ENCODE peak calls at places on chromosomes 13 and 19, in eight cellular contexts. Q, S, G, A, P, E, L and Y are unnamed samples.

GRCh38 chr19:34336781-34337271 is 28.2 kb upstream of the GPI start:
- DNase-seq in Q (no peak), G (peak), A (peak), L (peak), P (peak), E (no peak), S (no peak), Y (no peak)

GRCh38 chr13:42279080-42279479 is 7.1 kb downstream of the AKAP11 start:
- DNase-seq in A (no peak), Q (no peak), P (no peak), G (no peak), L (no peak), S (no peak), E (no peak), Y (no peak)

GRCh38 chr13:85313761-85314503 is 485.3 kb downstream of the SLITRK6 start:
- DNase-seq in P (no peak), Q (peak), E (peak), A (peak), S (no peak), G (peak), L (peak), Y (peak)

GRCh38 chr13:32669030-32669646 is 82.9 kb downstream of the PDS5B start:
- DNase-seq in S (no peak), Q (no peak), P (peak), L (peak), G (peak), A (peak), E (no peak), Y (no peak)

GRCh38 chr13:94162289-94162688 is 317.2 kb downstream of the DCT start:
- DNase-seq in S (no peak), E (no peak), P (no peak), L (no peak), A (peak), G (no peak), Q (no peak), Y (no peak)

GRCh38 chr13:40564342-40564997 is 102.0 kb downstream of the FOXO1 start:
- DNase-seq in Q (no peak), P (no peak), S (no peak), G (no peak), L (no peak), E (no peak), A (peak), Y (no peak)

GRCh38 chr13:101959016-101959415 is 442.8 kb downstream of the FGF14 start:
- DNase-seq in E (no peak), P (no peak), L (no peak), G (no peak), Q (no peak), S (no peak), A (no peak), Y (no peak)

GRCh38 chr19:54017266-54017665 is 25.8 kb downstream of the CACNG6 start:
- DNase-seq in L (no peak), E (no peak), G (no peak), Q (no peak), S (no peak), A (peak), P (peak), Y (no peak)

GRCh38 chr13:23447927-23448326 is 14.4 kb upstream of the SACS start:
- DNase-seq in L (no peak), E (no peak), Q (no peak), P (peak), G (no peak), A (peak), S (no peak), Y (no peak)

GRCh38 chr13:108574856-108575255 is 54.6 kb upstream of the MYO16 start:
- DNase-seq in S (no peak), G (no peak), E (no peak), P (no peak), A (no peak), Q (no peak), L (no peak), Y (no peak)

GRCh38 chr13:87669379-87669978 is 1.7 kb upstream of the SLITRK5 start:
- DNase-seq in S (no peak), Q (peak), E (no peak), P (peak), L (no peak), A (peak), G (peak), Y (no peak)

GRCh38 chr19:45553464-45553863 is 31.1 kb downstream of the OPA3 start:
- DNase-seq in A (no peak), G (peak), P (no peak), Q (no peak), S (no peak), E (no peak), L (no peak), Y (no peak)

GRCh38 chr19:43780706-43781525 is at the start of gene KCNN4:
- DNase-seq in E (no peak), L (peak), A (no peak), S (no peak), G (peak), Q (peak), P (peak), Y (no peak)

GRCh38 chr13:44238011-44238421 is 135.6 kb upstream of the SERP2 start:
- DNase-seq in Q (peak), P (peak), L (peak), G (peak), A (peak), S (no peak), E (no peak), Y (peak)

GRCh38 chr13:29059837-29060236 is 239.7 kb downstream of the MTUS2 start:
- DNase-seq in L (no peak), P (no peak), G (no peak), E (no peak), Q (no peak), S (no peak), A (no peak), Y (no peak)

GRCh38 chr13:40193290-40194203 is 472.9 kb downstream of the FOXO1 start:
- DNase-seq in P (peak), L (no peak), E (peak), G (no peak), Q (no peak), S (peak), A (no peak), Y (no peak)

GRCh38 chr13:75963318-75963717 is 327.2 kb downstream of the LMO7 start:
- DNase-seq in Q (no peak), L (no peak), S (no peak), E (no peak), G (no peak), P (no peak), A (no peak), Y (no peak)

GRCh38 chr13:95706356-95706755 is 29.4 kb downstream of the DNAJC3 start:
- DNase-seq in P (no peak), G (no peak), E (no peak), Q (no peak), L (no peak), S (no peak), A (no peak), Y (no peak)

GRCh38 chr19:49761625-49762311 is 1.3 kb downstream of the TSKS start:
- DNase-seq in G (peak), S (peak), P (peak), L (no peak), A (peak), E (no peak), Q (no peak), Y (no peak)

GRCh38 chr19:13765395-13766094 is 1.2 kb downstream of the MRI1 start:
- DNase-seq in L (no peak), G (peak), A (no peak), Q (no peak), P (no peak), S (no peak), E (no peak), Y (no peak)

GRCh38 chr13:77503398-77503797 is 32.1 kb upstream of the SCEL start:
- DNase-seq in E (no peak), A (no peak), Q (no peak), P (no peak), L (no peak), G (no peak), S (no peak), Y (no peak)

GRCh38 chr19:884420-885211 is 8.4 kb downstream of the MED16 start:
- DNase-seq in L (no peak), A (no peak), G (no peak), P (no peak), S (no peak), E (no peak), Q (no peak), Y (no peak)

GRCh38 chr19:33688657-33688992 is 66.9 kb downstream of the CHST8 start:
- DNase-seq in G (no peak), Q (no peak), A (no peak), E (no peak), P (no peak), L (no peak), S (peak), Y (no peak)

GRCh38 chr19:49664171-49665070 is 1.2 kb downstream of the IRF3 start:
- DNase-seq in E (peak), S (peak), P (peak), L (no peak), A (peak), G (peak), Q (peak), Y (no peak)

GRCh38 chr19:2274937-2275535 is 6.9 kb downstream of the PEAK3 start:
- DNase-seq in G (peak), P (peak), Q (no peak), A (peak), E (no peak), S (peak), L (no peak), Y (no peak)

GRCh38 chr19:1074512-1075283 is 7.7 kb downstream of the ARHGAP45 start:
- DNase-seq in S (peak), L (no peak), E (no peak), P (no peak), Q (no peak), A (no peak), G (no peak), Y (no peak)

GRCh38 chr19:6588508-6589345 is 2.2 kb downstream of the CD70 start:
- DNase-seq in P (no peak), G (no peak), A (no peak), L (no peak), E (no peak), Q (no peak), S (no peak), Y (no peak)

GRCh38 chr19:41746593-41747227 is 8.6 kb upstream of the CEACAM6 start:
- DNase-seq in E (peak), P (peak), G (peak), Q (no peak), L (peak), S (no peak), A (peak), Y (peak)

GRCh38 chr19:7294571-7295212 is 478 bp upstream of the INSR start:
- DNase-seq in S (peak), Q (no peak), P (peak), A (peak), E (no peak), L (peak), G (peak), Y (no peak)

GRCh38 chr13:46751811-46752635 is 44.9 kb downstream of the ESD start:
- DNase-seq in A (no peak), G (no peak), L (no peak), P (peak), S (no peak), E (no peak), Q (no peak), Y (peak)

GRCh38 chr19:15448014-15448777 is 1.6 kb downstream of the WIZ start:
- DNase-seq in E (no peak), G (no peak), P (no peak), A (no peak), S (no peak), L (no peak), Q (no peak), Y (no peak)

GRCh38 chr19:7910321-7911161 is 4.1 kb upstream of the TGFBR3L start:
- DNase-seq in P (no peak), E (no peak), L (no peak), A (no peak), S (no peak), G (no peak), Q (no peak), Y (no peak)

GRCh38 chr19:46678110-46678732 is 17.2 kb upstream of the DACT3 start:
- DNase-seq in G (no peak), P (no peak), S (no peak), E (no peak), L (no peak), Q (no peak), A (no peak), Y (no peak)

GRCh38 chr13:54162069-54162468 is 1133.5 kb downstream of the OLFM4 start:
- DNase-seq in P (no peak), Q (no peak), S (no peak), G (no peak), L (no peak), A (no peak), E (no peak), Y (no peak)
- TF ChIP-seq CTCF in P (no peak), Q (no peak), S (no peak), G (peak), L (no peak), A (no peak), E (no peak), Y (no peak)

GRCh38 chr19:39307822-39308530 is 11.8 kb downstream of the IFNL1 start:
- DNase-seq in Q (no peak), P (no peak), G (peak), E (no peak), A (no peak), L (no peak), S (no peak), Y (no peak)

GRCh38 chr19:39308531-39309304 is 11.9 kb downstream of the LRFN1 start:
- DNase-seq in P (no peak), A (peak), G (peak), E (no peak), Q (no peak), L (no peak), S (peak), Y (no peak)

GRCh38 chr19:39314016-39314728 is 6.5 kb downstream of the LRFN1 start:
- DNase-seq in A (no peak), Q (no peak), S (no peak), P (no peak), E (no peak), L (no peak), G (no peak), Y (no peak)

GRCh38 chr19:39307233-39307821 is 11.1 kb downstream of the IFNL1 start:
- DNase-seq in G (peak), Q (no peak), E (no peak), A (peak), S (no peak), L (no peak), P (no peak), Y (no peak)

GRCh38 chr19:39310558-39311311 is 9.9 kb downstream of the LRFN1 start:
- DNase-seq in A (peak), S (no peak), Q (no peak), L (no peak), E (no peak), P (no peak), G (no peak), Y (no peak)
- H3K4me3 ChIP-seq in A (no peak), S (no peak), Q (no peak), L (no peak), E (no peak), P (no peak), G (no peak), Y (no peak)

GRCh38 chr19:19043881-19044280 is 10.5 kb downstream of the ARMC6 start:
- DNase-seq in Q (no peak), P (no peak), A (no peak), G (no peak), S (no peak), L (no peak), E (no peak), Y (no peak)

GRCh38 chr19:19039901-19040300 is 6.5 kb downstream of the ARMC6 start:
- DNase-seq in L (no peak), E (no peak), G (no peak), S (no peak), P (no peak), A (no peak), Q (no peak), Y (no peak)

GRCh38 chr19:19040417-19040816 is 7.0 kb downstream of the ARMC6 start:
- DNase-seq in E (no peak), A (peak), Q (no peak), G (peak), S (peak), P (peak), L (no peak), Y (peak)

GRCh38 chr19:19043481-19043880 is 10.1 kb downstream of the ARMC6 start:
- DNase-seq in Q (no peak), A (no peak), E (no peak), L (no peak), P (no peak), S (no peak), G (no peak), Y (no peak)

DNA sequence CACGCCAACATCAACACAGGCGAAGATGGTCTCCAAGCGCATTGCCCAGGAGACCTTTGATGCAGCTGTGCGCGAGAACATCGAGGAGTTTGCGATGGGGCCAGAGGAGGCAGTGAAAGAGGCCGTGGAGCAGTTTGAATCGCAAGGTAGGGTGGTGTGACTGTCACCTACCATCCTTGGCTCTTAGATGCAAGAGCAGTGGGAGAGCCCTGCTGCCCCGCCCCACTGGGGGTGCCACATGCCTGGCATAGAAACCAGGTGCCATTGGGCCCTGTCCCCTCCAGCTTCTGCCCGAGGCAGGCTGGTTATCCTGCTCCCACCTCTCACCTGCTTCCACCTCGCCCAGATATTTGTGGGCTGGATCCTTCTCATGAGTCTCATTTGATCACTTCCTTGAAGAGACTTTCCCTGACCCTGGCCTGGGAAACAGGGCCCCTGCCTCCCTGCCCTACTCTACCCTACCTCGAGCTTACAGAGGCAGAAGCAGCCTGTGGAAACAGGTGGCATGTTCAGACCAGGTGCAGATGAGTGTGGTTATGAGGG is 9.4 kb downstream of the ARMC6 start:
- DNase-seq in P (no peak), G (no peak), E (no peak), L (no peak), S (no peak), Q (no peak), A (no peak), Y (no peak)
- TF ChIP-seq CTCF in P (no peak), G (no peak), E (no peak), L (no peak), S (no peak), Q (no peak), A (no peak), Y (no peak)

GRCh38 chr13:112583592-112584277 is 4.2 kb downstream of the TUBGCP3 start:
- DNase-seq in L (no peak), S (peak), P (no peak), E (no peak), A (no peak), Q (no peak), G (no peak), Y (no peak)
- H3K4me3 ChIP-seq in L (no peak), S (no peak), P (no peak), E (no peak), A (no peak), Q (no peak), G (no peak), Y (no peak)

DNA sequence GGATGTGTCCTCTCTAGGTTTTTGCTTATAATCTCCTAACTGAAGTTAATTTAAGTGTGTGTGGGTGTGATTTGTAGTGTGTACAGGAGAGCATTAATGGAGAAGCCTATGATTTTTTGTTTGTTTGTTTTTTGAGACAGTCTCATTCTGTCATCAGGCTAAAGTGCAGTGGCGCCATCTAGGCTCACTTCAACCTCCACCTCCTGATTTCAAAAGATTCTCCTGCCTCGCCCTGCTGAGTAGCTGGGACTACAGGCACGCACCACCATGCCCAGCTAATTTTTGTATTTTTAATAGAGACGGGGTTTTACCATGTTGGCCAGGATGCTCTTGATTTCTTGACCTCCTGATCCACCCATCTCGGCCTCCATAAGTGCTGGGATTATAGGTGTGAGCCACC is 20.6 kb downstream of the ZNF701 start:
- DNase-seq in L (no peak), Q (no peak), G (no peak), E (no peak), A (no peak), S (no peak), P (no peak), Y (no peak)
- TF ChIP-seq CTCF in L (peak), Q (no peak), G (peak), E (no peak), A (no peak), S (no peak), P (no peak), Y (no peak)

GRCh38 chr19:17680235-17680722 is 7.9 kb downstream of the UNC13A start:
- DNase-seq in L (no peak), G (peak), S (peak), A (peak), P (peak), Q (no peak), E (peak), Y (no peak)
- H3K4me3 ChIP-seq in L (no peak), G (no peak), S (peak), A (peak), P (peak), Q (no peak), E (peak), Y (no peak)

DNA sequence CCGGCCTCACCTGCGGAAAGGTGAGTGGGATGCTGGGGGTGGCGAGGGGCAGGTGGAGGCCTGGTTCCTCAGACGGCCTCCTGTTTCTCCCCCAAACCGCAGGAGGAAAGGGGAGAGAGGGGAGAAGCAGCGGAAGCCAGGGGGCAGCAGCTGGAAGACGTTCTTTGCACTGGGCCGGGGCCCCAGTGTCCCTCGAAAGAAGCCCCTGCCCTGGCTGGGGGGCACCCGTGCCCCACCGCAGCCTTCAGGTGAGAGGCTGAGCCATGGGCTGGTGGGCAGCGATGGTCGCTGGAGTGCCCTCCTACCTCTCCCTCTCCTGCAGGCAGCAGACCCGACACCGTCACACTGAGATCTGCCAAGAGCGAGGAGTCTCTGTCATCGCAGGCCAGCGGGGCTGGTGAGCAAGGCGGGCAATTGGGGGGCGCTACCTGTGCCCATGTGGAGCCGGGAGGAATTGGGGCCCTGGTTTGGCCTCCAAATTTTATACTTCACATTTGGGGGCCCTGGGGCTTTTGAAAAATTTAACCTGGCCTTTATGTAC is 9.8 kb downstream of the ARHGAP33 start:
- DNase-seq in E (no peak), Q (no peak), A (no peak), S (no peak), L (no peak), G (no peak), P (no peak), Y (no peak)
- TF ChIP-seq CTCF in E (no peak), Q (no peak), A (no peak), S (no peak), L (no peak), G (no peak), P (no peak), Y (no peak)

GRCh38 chr13:37870895-37871550 is 1.5 kb upstream of the TRPC4 start:
- DNase-seq in L (peak), S (no peak), P (peak), Q (no peak), A (peak), E (peak), G (no peak), Y (no peak)
- H3K4me3 ChIP-seq in L (peak), S (peak), P (no peak), Q (no peak), A (no peak), E (peak), G (no peak), Y (peak)

DNA sequence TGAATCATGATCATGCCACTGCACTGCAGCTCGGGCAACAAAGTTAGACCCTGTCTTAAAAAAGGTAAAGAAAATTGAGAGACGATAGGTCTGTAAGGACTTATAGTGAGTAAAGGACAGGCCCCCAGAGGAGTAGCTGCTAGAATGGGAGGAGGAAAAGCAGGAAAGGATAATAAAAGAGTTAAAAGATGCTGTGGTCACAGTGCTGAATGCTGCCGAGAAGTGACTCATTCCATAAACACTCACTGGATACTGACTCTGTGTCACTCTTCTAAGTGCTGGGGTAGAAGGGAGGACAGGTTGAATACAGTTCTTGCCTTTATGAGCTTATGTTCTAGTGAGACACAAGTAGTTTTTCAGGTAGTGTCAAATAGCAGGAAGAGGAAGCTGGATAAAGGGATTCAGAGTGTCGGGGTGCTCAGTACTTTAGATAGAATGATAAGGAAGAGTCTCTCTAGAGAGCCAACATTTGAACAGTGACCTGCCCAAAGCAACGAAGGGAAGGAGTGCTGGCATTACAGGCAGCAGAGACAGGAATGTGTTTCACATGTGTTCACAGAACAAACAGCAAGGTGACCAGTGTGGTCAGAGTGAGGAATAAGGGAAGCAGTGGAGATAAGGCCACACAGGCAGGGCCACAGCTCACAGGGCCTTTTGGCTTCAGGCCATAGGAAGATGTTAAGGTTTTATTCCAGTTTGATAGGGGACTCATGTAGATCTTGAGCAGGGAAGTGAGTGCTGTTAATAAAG is 1240.5 kb downstream of the UQCRFS1 start:
- DNase-seq in G (peak), Q (no peak), A (peak), E (peak), L (no peak), P (peak), S (no peak), Y (no peak)
- TF ChIP-seq CTCF in G (no peak), Q (no peak), A (no peak), E (no peak), L (no peak), P (no peak), S (no peak), Y (no peak)